ENCODE peak calls at places on chromosomes 1 and 21, in ten cellular contexts. K, I, J, L, T, Z, R, P, H and O are unnamed samples.
A peak's percentile ranks its signal among the peaks of the same experiment; 100 is the strongest.

GRCh38 chr1:53807916-53808315 is 30.2 kb downstream of the NDC1 start:
- DNase-seq in K (no peak), I (peak; percentile 92), J (no peak), L (no peak), T (no peak), Z (peak; percentile 69), R (no peak), P (no peak), H (no peak), O (no peak)

GRCh38 chr21:32572574-32573420 is 12.5 kb downstream of the TCP10L start:
- DNase-seq in K (no peak), I (no peak), J (no peak), L (peak; percentile 44), T (no peak), Z (no peak), R (no peak), P (no peak), H (no peak), O (peak; percentile 64)

GRCh38 chr1:157157481-157158190 is 19.4 kb upstream of the ETV3 start:
- DNase-seq in K (no peak), I (peak; percentile 65), J (no peak), L (no peak), T (no peak), Z (no peak), R (no peak), P (no peak), H (no peak), O (no peak)

GRCh38 chr1:93676424-93676823 is 5.2 kb downstream of the BCAR3 start:
- DNase-seq in K (no peak), I (no peak), J (no peak), L (no peak), T (no peak), Z (peak; percentile 75), R (no peak), P (no peak), H (peak; percentile 63), O (no peak)

GRCh38 chr1:58745666-58746065 is 38.2 kb downstream of the JUN start:
- DNase-seq in K (no peak), I (no peak), J (no peak), L (no peak), T (no peak), Z (no peak), R (no peak), P (no peak), H (no peak), O (no peak)

GRCh38 chr21:33434770-33435360 is 31.7 kb downstream of the IFNGR2 start:
- DNase-seq in K (no peak), I (peak; percentile 96), J (peak; percentile 51), L (peak; percentile 60), T (peak; percentile 68), Z (peak; percentile 65), R (peak; percentile 30), P (no peak), H (no peak), O (peak; percentile 48)

GRCh38 chr1:214808845-214809460 is 206.0 kb downstream of the CENPF start:
- DNase-seq in K (no peak), I (peak; percentile 62), J (peak; percentile 7), L (no peak), T (no peak), Z (no peak), R (no peak), P (no peak), H (no peak), O (no peak)

GRCh38 chr1:209567788-209568187 is 15.7 kb upstream of the CAMK1G start:
- DNase-seq in K (no peak), I (peak; percentile 43), J (no peak), L (no peak), T (peak; percentile 14), Z (no peak), R (no peak), P (no peak), H (no peak), O (peak; percentile 89)

GRCh38 chr1:205434738-205435137 is 12.9 kb upstream of the LEMD1 start:
- DNase-seq in K (no peak), I (no peak), J (no peak), L (no peak), T (no peak), Z (no peak), R (no peak), P (no peak), H (no peak), O (no peak)

DNA sequence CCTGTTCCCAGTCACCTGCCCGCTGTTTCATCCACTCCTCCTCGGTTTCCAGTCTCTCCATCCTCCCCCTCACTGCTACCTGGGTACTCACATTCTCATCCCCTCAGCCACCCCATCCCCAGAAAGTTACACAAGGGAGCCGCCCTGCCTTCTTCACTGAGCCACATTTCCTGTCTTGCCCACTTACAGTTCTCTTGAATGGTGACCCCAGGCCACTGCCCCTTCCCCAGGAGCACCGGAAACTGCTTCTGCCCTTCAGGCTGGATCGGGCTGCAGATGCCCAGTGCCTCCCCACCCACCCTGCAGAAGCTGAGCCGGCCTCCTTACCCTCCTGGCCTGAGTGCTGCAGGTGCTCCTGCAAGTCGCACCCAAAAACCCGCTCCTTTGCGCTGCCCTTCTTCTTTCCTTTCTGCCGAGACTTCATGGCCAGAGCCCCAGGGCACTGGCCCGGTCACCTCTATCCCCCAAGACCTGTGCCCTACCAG is 448 bp downstream of the ARHGAP30 start:
- DNase-seq in K (peak; percentile 52), I (no peak), J (no peak), L (peak; percentile 41), T (peak; percentile 5), Z (no peak), R (no peak), P (no peak), H (no peak), O (no peak)
- H3K4me3 ChIP-seq in K (no peak overlapping the region), I (no peak overlapping the region), J (peak overlapping the region; percentile 58), L (peak overlapping the region; percentile 96), T (no peak overlapping the region), Z (no peak overlapping the region), R (no peak overlapping the region), P (peak overlapping the region; percentile 13), H (peak overlapping the region; percentile 49), O (no peak overlapping the region)

GRCh38 chr1:229665912-229666558 is 40.0 kb downstream of the URB2 start:
- DNase-seq in K (no peak), I (no peak), J (no peak), L (no peak), T (no peak), Z (no peak), R (no peak), P (no peak), H (no peak), O (no peak)
- H3K27ac ChIP-seq in K (no peak overlapping the region), I (no peak overlapping the region), J (no peak overlapping the region), L (peak overlapping the region; percentile 70), T (no peak overlapping the region), Z (no peak overlapping the region), R (no peak overlapping the region), P (no peak overlapping the region), H (no peak overlapping the region), O (no peak overlapping the region)

DNA sequence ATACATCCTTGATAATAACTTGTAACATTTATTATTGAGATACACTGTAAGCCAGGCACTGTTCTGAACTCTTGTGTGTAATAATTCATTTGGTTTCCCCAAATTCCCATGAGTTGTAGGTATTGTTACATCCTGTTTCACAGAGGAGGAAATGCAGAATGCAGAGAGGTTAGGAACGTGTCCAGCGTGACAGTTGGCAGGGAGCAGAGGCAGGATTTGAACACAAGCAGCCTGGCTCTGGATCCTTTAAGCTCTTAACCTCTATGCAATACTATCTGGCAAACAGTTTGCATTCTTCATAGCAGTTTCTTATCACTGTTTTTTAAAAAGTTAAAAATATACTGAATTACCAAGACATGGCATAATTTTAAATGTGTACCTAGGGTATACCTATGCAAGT is 30.5 kb downstream of the EEIG2 start:
- DNase-seq in K (peak; percentile 62), I (peak; percentile 17), J (no peak), L (no peak), T (no peak), Z (no peak), R (no peak), P (no peak), H (no peak), O (no peak)
- H3K4me3 ChIP-seq in K (no peak overlapping the region), I (no peak overlapping the region), J (no peak overlapping the region), L (no peak overlapping the region), T (no peak overlapping the region), Z (no peak overlapping the region), R (no peak overlapping the region), P (no peak overlapping the region), H (no peak overlapping the region), O (no peak overlapping the region)

GRCh38 chr21:41509733-41510132 is 1.8 kb upstream of the TMPRSS2 start:
- DNase-seq in K (no peak), I (no peak), J (no peak), L (no peak), T (no peak), Z (no peak), R (no peak), P (no peak), H (no peak), O (no peak)
- H3K27ac ChIP-seq in K (no peak overlapping the region), I (no peak overlapping the region), J (no peak overlapping the region), L (no peak overlapping the region), T (peak overlapping the region; percentile 96), Z (no peak overlapping the region), R (no peak overlapping the region), P (no peak overlapping the region), H (no peak overlapping the region), O (no peak overlapping the region)

GRCh38 chr1:197199923-197200467 is 53.5 kb upstream of the ASPM start:
- DNase-seq in K (no peak), I (peak; percentile 31), J (no peak), L (peak; percentile 22), T (no peak), Z (no peak), R (no peak), P (no peak), H (no peak), O (no peak)
- H3K4me3 ChIP-seq in K (peak overlapping the region; percentile 62), I (peak overlapping the region; percentile 63), J (peak overlapping the region; percentile 68), L (peak overlapping the region; percentile 81), T (peak overlapping the region; percentile 84), Z (peak overlapping the region; percentile 80), R (peak overlapping the region; percentile 79), P (peak overlapping the region; percentile 96), H (peak overlapping the region; percentile 88), O (peak overlapping the region; percentile 90)

GRCh38 chr1:1990222-1990621 is 13.4 kb downstream of the CFAP74 start:
- DNase-seq in K (no peak), I (no peak), J (no peak), L (no peak), T (no peak), Z (no peak), R (no peak), P (peak; percentile 89), H (no peak), O (no peak)
- H3K27ac ChIP-seq in K (no peak overlapping the region), I (no peak overlapping the region), J (no peak overlapping the region), L (no peak overlapping the region), T (peak overlapping the region; percentile 70), Z (no peak overlapping the region), R (no peak overlapping the region), P (peak overlapping the region; percentile 69), H (peak overlapping the region; percentile 46), O (no peak overlapping the region)